ENCODE peak calls at places on chromosomes 3 and 15, in five cellular contexts. One of them, this sample, is unnamed.

GRCh38 chr15:68674975-68675374 is 96.2 kb downstream of the CORO2B start:
- DNase-seq in small intestine: no peak
- DNase-seq in AG09309: no peak
- DNase-seq in A673: no peak
- DNase-seq in fibroblast of mammary gland: no peak
- DNase-seq in this sample: no peak

GRCh38 chr15:44726568-44727461 is 9.5 kb upstream of the TRIM69 start:
- DNase-seq in small intestine: peak
- DNase-seq in AG09309: peak
- DNase-seq in A673: peak
- DNase-seq in fibroblast of mammary gland: peak
- DNase-seq in this sample: peak

GRCh38 chr3:187773963-187774789 is 28.9 kb upstream of the BCL6 start:
- DNase-seq in small intestine: no peak
- DNase-seq in AG09309: no peak
- DNase-seq in A673: peak
- DNase-seq in fibroblast of mammary gland: no peak
- DNase-seq in this sample: no peak

GRCh38 chr15:96296264-96296663 is 34.2 kb upstream of the NR2F2 start:
- DNase-seq in small intestine: no peak
- DNase-seq in AG09309: no peak
- DNase-seq in A673: no peak
- DNase-seq in fibroblast of mammary gland: peak
- DNase-seq in this sample: no peak

GRCh38 chr3:98732239-98733054 is 30.7 kb upstream of the ST3GAL6 start:
- DNase-seq in small intestine: peak
- DNase-seq in AG09309: no peak
- DNase-seq in A673: peak
- DNase-seq in fibroblast of mammary gland: no peak
- DNase-seq in this sample: peak

GRCh38 chr15:47184405-47185221 is 532.7 kb upstream of the SEMA6D start:
- DNase-seq in small intestine: no peak
- DNase-seq in AG09309: no peak
- DNase-seq in A673: peak
- DNase-seq in fibroblast of mammary gland: peak
- DNase-seq in this sample: no peak

GRCh38 chr3:12990781-12991480 is 82.3 kb downstream of the IQSEC1 start:
- DNase-seq in small intestine: no peak
- DNase-seq in AG09309: peak
- DNase-seq in A673: no peak
- DNase-seq in fibroblast of mammary gland: peak
- DNase-seq in this sample: peak

GRCh38 chr3:78839710-78840109 is 928.1 kb downstream of the ROBO1 start:
- DNase-seq in small intestine: no peak
- DNase-seq in AG09309: no peak
- DNase-seq in A673: no peak
- DNase-seq in fibroblast of mammary gland: no peak
- DNase-seq in this sample: no peak

GRCh38 chr15:94193906-94194305 is 37.5 kb upstream of the MCTP2 start:
- DNase-seq in small intestine: no peak
- DNase-seq in AG09309: no peak
- DNase-seq in A673: no peak
- DNase-seq in fibroblast of mammary gland: no peak
- DNase-seq in this sample: no peak

DNA sequence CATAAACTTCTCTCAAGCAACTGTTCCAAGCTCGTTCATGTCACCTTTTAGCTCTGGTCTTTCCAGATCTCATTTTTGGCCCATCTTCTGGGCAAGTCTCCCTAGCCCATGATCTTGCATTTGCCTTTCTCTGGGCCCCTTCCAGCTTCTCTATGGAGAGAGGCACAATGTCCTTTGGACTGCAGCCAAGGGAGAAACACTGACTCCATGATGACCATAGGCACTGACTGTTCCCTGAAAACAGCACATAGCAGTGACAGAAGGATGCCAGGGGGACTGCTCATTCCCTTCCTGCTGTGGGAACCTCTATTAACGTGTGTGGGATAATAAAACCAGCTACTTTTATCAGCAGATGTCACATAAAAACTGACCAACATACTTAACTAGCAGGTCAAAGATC is 60.3 kb downstream of the STRIT1 start:
- DNase-seq in small intestine: peak
- DNase-seq in AG09309: peak
- DNase-seq in A673: no peak
- DNase-seq in fibroblast of mammary gland: peak
- DNase-seq in this sample: peak
- H3K4me3 ChIP-seq in small intestine: no peak
- H3K4me3 ChIP-seq in AG09309: no peak
- H3K4me3 ChIP-seq in A673: no peak
- H3K4me3 ChIP-seq in fibroblast of mammary gland: no peak
- H3K4me3 ChIP-seq in this sample: no peak

GRCh38 chr3:154431043-154431442 is 1.1 kb upstream of the GPR149 start:
- DNase-seq in small intestine: no peak
- DNase-seq in AG09309: no peak
- DNase-seq in A673: no peak
- DNase-seq in fibroblast of mammary gland: no peak
- DNase-seq in this sample: no peak

GRCh38 chr3:154427685-154428291 is 2.2 kb downstream of the GPR149 start:
- DNase-seq in small intestine: no peak
- DNase-seq in AG09309: no peak
- DNase-seq in A673: peak
- DNase-seq in fibroblast of mammary gland: no peak
- DNase-seq in this sample: no peak

GRCh38 chr3:154428369-154429206 is 1.4 kb downstream of the GPR149 start:
- DNase-seq in small intestine: no peak
- DNase-seq in AG09309: no peak
- DNase-seq in A673: no peak
- DNase-seq in fibroblast of mammary gland: no peak
- DNase-seq in this sample: no peak

GRCh38 chr3:154430014-154430413 is at the start of gene GPR149:
- DNase-seq in small intestine: no peak
- DNase-seq in AG09309: no peak
- DNase-seq in A673: no peak
- DNase-seq in fibroblast of mammary gland: no peak
- DNase-seq in this sample: no peak
- H3K4me3 ChIP-seq in small intestine: no peak
- H3K4me3 ChIP-seq in AG09309: no peak
- H3K4me3 ChIP-seq in A673: no peak
- H3K4me3 ChIP-seq in fibroblast of mammary gland: no peak
- H3K4me3 ChIP-seq in this sample: no peak

DNA sequence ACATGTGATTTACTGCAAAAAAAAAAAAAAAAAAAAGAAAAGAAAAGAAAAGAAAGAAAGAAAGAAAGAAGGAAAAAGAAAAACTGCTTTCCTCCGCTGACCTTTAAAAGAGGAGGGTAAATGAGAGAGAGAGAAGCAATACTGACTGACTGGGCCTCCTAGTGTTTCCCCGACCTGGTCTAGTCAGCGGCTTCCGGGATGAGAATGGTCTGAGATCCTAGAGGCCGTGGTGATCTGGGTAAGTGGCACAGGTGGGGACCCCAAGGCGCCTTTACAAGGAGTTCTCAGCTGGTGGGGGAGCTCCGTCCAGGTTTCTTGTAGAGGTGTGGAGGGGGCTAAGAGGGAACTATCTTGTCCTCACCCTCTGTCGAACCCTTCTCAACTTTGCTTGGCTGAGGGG is 223.1 kb downstream of the MEIS2 start:
- DNase-seq in small intestine: no peak
- DNase-seq in AG09309: no peak
- DNase-seq in A673: no peak
- DNase-seq in fibroblast of mammary gland: no peak
- DNase-seq in this sample: no peak
- H3K4me3 ChIP-seq in small intestine: no peak
- H3K4me3 ChIP-seq in AG09309: no peak
- H3K4me3 ChIP-seq in A673: no peak
- H3K4me3 ChIP-seq in fibroblast of mammary gland: no peak
- H3K4me3 ChIP-seq in this sample: no peak

DNA sequence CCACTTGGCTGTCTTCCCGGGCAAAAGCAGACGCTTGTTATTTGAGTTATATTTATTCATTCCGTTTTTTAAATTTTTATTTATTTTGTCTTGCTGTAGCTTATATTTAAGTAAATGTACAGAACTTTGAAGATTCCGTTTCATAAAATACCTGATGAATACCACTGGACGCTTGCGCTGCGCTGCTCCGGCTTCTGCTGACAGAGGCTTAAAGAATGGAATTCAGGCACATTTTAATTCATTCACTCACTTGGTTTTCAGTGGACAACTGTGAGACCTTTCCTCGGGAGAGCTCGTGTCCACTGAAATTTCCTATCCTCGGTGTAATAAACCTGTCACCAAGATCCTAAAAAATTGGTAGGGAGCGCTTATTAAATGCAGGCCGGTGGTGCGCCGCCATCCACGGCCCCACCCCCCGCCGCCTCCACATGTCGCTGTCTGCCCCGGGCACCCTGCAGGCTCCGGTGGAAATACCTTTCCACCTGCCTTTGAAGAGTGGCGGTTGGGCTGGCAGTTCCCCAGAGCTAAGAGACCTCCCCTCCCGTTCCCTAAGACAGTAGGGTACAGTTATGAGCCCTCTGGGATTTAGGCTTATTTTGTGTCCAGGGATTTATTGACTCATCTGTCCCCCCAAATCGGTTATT is 62.5 kb upstream of the UBE2E1 start:
- DNase-seq in small intestine: no peak
- DNase-seq in AG09309: no peak
- DNase-seq in A673: no peak
- DNase-seq in fibroblast of mammary gland: no peak
- DNase-seq in this sample: no peak
- H3K4me3 ChIP-seq in small intestine: no peak
- H3K4me3 ChIP-seq in AG09309: no peak
- H3K4me3 ChIP-seq in A673: no peak
- H3K4me3 ChIP-seq in fibroblast of mammary gland: no peak
- H3K4me3 ChIP-seq in this sample: no peak

DNA sequence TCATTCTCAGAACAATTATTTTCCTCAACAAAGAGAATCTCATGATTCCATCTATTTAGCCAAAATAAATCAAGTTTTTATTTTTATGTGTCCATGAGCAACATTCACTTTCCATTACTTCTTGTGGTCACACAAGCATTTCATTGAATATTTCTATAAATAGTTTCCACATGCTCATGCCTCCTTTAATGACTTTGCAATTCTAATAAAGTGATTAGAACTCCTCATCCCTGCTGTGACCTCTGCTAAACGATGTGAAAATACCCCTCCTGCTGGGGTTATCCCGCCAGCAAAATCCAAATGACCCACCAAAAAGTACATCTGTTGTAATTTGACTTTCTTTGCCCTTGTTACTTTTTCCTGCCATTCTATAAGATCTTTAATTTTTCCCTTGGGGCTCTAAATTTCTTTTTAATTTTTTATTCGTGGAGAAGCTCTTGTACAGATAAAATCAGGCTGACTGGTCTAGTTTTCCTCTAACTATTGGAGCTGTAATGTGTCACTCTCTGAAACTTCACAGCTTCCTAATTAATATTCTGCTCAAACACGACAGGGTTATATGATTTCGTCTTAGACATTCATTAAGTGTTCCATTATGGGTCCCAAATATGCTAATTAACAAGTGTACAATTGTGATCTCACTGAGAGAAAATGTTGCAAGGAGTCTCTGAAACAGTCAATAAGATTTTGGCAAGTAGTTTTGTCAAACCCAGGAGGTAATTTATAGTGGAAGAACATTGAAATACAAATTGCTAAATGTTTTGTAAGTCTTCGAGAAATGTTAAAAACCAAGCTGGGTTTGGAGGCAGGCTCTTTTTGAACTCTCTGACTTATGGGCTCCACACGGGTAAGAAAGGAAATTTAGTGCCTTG is 533.1 kb upstream of the NAALADL2 start:
- DNase-seq in small intestine: no peak
- DNase-seq in AG09309: peak
- DNase-seq in A673: peak
- DNase-seq in fibroblast of mammary gland: peak
- DNase-seq in this sample: no peak
- H3K4me3 ChIP-seq in small intestine: no peak
- H3K4me3 ChIP-seq in AG09309: no peak
- H3K4me3 ChIP-seq in A673: no peak
- H3K4me3 ChIP-seq in fibroblast of mammary gland: no peak
- H3K4me3 ChIP-seq in this sample: no peak

GRCh38 chr3:120741320-120741719 is 996 bp downstream of the RABL3 start:
- DNase-seq in small intestine: no peak
- DNase-seq in AG09309: no peak
- DNase-seq in A673: peak
- DNase-seq in fibroblast of mammary gland: no peak
- DNase-seq in this sample: no peak
- H3K4me3 ChIP-seq in small intestine: no peak
- H3K4me3 ChIP-seq in AG09309: no peak
- H3K4me3 ChIP-seq in A673: peak
- H3K4me3 ChIP-seq in fibroblast of mammary gland: peak
- H3K4me3 ChIP-seq in this sample: peak

This sample was measured in transverse colon.